ENCODE peak calls at places on chromosome 21, in five cellular contexts. One of them, this sample, is unnamed.

GRCh38 chr21:33078907-33079582 is 9.1 kb downstream of the OLIG1 start:
- DNase-seq in epithelial cell of esophagus: peak; percentile 82
- DNase-seq in AG09319: no peak
- DNase-seq in B cell: no peak
- DNase-seq in upper lobe of right lung: no peak
- DNase-seq in this sample: peak; percentile 87

GRCh38 chr21:22225299-22225698 is 1227.1 kb downstream of the NCAM2 start:
- DNase-seq in epithelial cell of esophagus: no peak
- DNase-seq in AG09319: no peak
- DNase-seq in B cell: no peak
- DNase-seq in upper lobe of right lung: no peak
- DNase-seq in this sample: no peak

GRCh38 chr21:34705032-34705431 is 36.2 kb downstream of the CLIC6 start:
- DNase-seq in epithelial cell of esophagus: peak; percentile 82
- DNase-seq in AG09319: no peak
- DNase-seq in B cell: no peak
- DNase-seq in upper lobe of right lung: no peak
- DNase-seq in this sample: no peak

GRCh38 chr21:35145626-35146236 is 96.6 kb upstream of the RUNX1 start:
- DNase-seq in epithelial cell of esophagus: peak; percentile 45
- DNase-seq in AG09319: no peak
- DNase-seq in B cell: no peak
- DNase-seq in upper lobe of right lung: no peak
- DNase-seq in this sample: no peak

GRCh38 chr21:42799516-42799915 is 79.8 kb downstream of the WDR4 start:
- DNase-seq in epithelial cell of esophagus: peak; percentile 92
- DNase-seq in AG09319: no peak
- DNase-seq in B cell: no peak
- DNase-seq in upper lobe of right lung: no peak
- DNase-seq in this sample: no peak

GRCh38 chr21:21019681-21020080 is 21.5 kb downstream of the NCAM2 start:
- DNase-seq in epithelial cell of esophagus: no peak
- DNase-seq in AG09319: no peak
- DNase-seq in B cell: no peak
- DNase-seq in upper lobe of right lung: no peak
- DNase-seq in this sample: no peak

GRCh38 chr21:42056996-42057689 is 14.0 kb upstream of the UMODL1 start:
- DNase-seq in epithelial cell of esophagus: peak; percentile 88
- DNase-seq in AG09319: peak; percentile 92
- DNase-seq in B cell: no peak
- DNase-seq in upper lobe of right lung: peak; percentile 82
- DNase-seq in this sample: no peak

GRCh38 chr21:37626320-37626719 is 259.7 kb downstream of the DYRK1A start:
- DNase-seq in epithelial cell of esophagus: no peak
- DNase-seq in AG09319: no peak
- DNase-seq in B cell: no peak
- DNase-seq in upper lobe of right lung: no peak
- DNase-seq in this sample: no peak

GRCh38 chr21:21828130-21828529 is 829.9 kb downstream of the NCAM2 start:
- DNase-seq in epithelial cell of esophagus: no peak
- DNase-seq in AG09319: no peak
- DNase-seq in B cell: no peak
- DNase-seq in upper lobe of right lung: no peak
- DNase-seq in this sample: no peak

GRCh38 chr21:41167348-41168342 is at the start of gene BACE2:
- DNase-seq in epithelial cell of esophagus: peak; percentile 88
- DNase-seq in AG09319: peak; percentile 52
- DNase-seq in B cell: peak; percentile 91
- DNase-seq in upper lobe of right lung: peak; percentile 90
- DNase-seq in this sample: peak; percentile 79

DNA sequence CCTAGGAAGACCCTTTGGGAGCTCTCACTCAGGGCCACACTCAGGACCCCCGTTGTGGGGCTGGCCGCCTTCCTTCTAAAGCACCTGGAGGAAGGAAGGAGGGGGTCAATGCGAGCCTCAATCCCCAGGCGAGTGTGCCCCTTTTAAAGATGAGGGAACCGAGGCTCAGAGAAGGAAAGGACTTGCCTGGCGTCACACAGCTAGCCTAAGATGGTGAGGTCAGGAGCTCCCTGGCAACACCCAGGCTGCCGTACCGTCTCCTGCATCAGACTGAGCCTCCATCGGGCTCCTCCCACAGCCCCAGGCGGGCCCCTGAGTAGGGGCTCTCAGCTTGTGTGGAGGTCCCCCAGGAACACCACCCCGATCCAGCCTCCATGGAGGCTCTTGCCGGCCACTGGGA is 574 bp upstream of the AIRE start:
- DNase-seq in epithelial cell of esophagus: no peak
- DNase-seq in AG09319: no peak
- DNase-seq in B cell: no peak
- DNase-seq in upper lobe of right lung: no peak
- DNase-seq in this sample: no peak
- TF ChIP-seq CTCF in epithelial cell of esophagus: no peak
- TF ChIP-seq CTCF in AG09319: no peak
- TF ChIP-seq CTCF in B cell: no peak
- TF ChIP-seq CTCF in upper lobe of right lung: no peak
- TF ChIP-seq CTCF in this sample: no peak

GRCh38 chr21:28590722-28591121 is 402.0 kb downstream of the LTN1 start:
- DNase-seq in epithelial cell of esophagus: no peak
- DNase-seq in AG09319: no peak
- DNase-seq in B cell: no peak
- DNase-seq in upper lobe of right lung: no peak
- DNase-seq in this sample: no peak
- TF ChIP-seq CTCF in epithelial cell of esophagus: no peak
- TF ChIP-seq CTCF in AG09319: no peak
- TF ChIP-seq CTCF in B cell: no peak
- TF ChIP-seq CTCF in upper lobe of right lung: no peak
- TF ChIP-seq CTCF in this sample: no peak

GRCh38 chr21:31731112-31731801 is 661 bp downstream of the SCAF4 start:
- DNase-seq in epithelial cell of esophagus: no peak
- DNase-seq in AG09319: no peak
- DNase-seq in B cell: peak; percentile 80
- DNase-seq in upper lobe of right lung: peak; percentile 79
- DNase-seq in this sample: peak; percentile 71
- TF ChIP-seq CTCF in epithelial cell of esophagus: no peak
- TF ChIP-seq CTCF in AG09319: peak; percentile 14
- TF ChIP-seq CTCF in B cell: peak; percentile 36
- TF ChIP-seq CTCF in upper lobe of right lung: peak; percentile 12
- TF ChIP-seq CTCF in this sample: peak; percentile 18

GRCh38 chr21:27462786-27463185 is 495.9 kb upstream of the ADAMTS5 start:
- DNase-seq in epithelial cell of esophagus: no peak
- DNase-seq in AG09319: no peak
- DNase-seq in B cell: no peak
- DNase-seq in upper lobe of right lung: no peak
- DNase-seq in this sample: no peak

GRCh38 chr21:27464643-27465042 is 497.8 kb upstream of the ADAMTS5 start:
- DNase-seq in epithelial cell of esophagus: peak; percentile 61
- DNase-seq in AG09319: no peak
- DNase-seq in B cell: no peak
- DNase-seq in upper lobe of right lung: no peak
- DNase-seq in this sample: no peak

GRCh38 chr21:27466175-27466574 is 499.3 kb upstream of the ADAMTS5 start:
- DNase-seq in epithelial cell of esophagus: no peak
- DNase-seq in AG09319: no peak
- DNase-seq in B cell: no peak
- DNase-seq in upper lobe of right lung: no peak
- DNase-seq in this sample: no peak
- TF ChIP-seq CTCF in epithelial cell of esophagus: peak; percentile 4
- TF ChIP-seq CTCF in AG09319: no peak
- TF ChIP-seq CTCF in B cell: no peak
- TF ChIP-seq CTCF in upper lobe of right lung: no peak
- TF ChIP-seq CTCF in this sample: no peak

DNA sequence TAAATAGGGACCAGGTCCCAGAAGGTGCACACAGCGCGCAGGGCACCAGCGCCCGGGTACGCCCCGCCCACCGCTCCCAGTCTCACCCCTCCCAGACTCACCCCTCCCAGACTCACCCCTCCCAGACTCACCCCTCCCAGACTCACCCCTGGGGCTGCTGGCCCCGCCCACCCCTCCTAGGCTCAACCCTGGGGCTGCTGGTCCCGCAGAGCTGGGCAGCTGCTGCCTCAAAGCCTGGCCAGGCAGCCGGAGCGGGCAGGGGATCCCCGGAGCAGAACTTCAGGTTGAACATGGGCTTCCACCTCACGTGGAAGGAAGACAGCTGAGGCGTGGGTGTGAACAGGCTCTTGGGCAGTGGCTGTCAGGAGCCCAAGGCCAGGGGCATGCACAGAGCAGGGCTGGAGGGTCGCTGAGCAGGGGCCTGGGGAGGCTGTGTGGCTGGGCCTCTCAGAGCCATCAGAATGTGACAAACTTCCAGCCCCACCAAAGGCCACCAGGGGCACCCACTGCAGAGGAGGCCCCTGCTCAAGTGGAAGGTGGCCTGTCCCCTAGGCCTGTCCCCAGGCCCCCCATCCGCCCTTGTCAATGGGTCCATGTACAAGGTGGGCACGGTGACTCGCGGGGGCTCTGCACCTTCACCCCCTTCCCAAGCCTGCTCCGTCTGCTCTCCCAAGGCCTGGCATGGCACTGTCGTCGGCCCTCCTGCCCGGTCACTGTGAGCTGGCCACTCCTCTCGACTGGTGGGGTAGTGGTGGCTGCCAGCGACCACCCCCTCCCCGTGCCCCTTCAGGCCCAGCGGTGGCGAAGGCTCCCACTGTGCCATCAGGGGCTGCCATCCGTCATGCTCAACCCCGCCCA is 20.4 kb upstream of the SUMO3 start:
- DNase-seq in epithelial cell of esophagus: no peak
- DNase-seq in AG09319: no peak
- DNase-seq in B cell: no peak
- DNase-seq in upper lobe of right lung: no peak
- DNase-seq in this sample: no peak
- TF ChIP-seq CTCF in epithelial cell of esophagus: no peak
- TF ChIP-seq CTCF in AG09319: no peak
- TF ChIP-seq CTCF in B cell: no peak
- TF ChIP-seq CTCF in upper lobe of right lung: no peak
- TF ChIP-seq CTCF in this sample: no peak

GRCh38 chr21:38696617-38697016 is 109.1 kb upstream of the ETS2 start:
- DNase-seq in epithelial cell of esophagus: no peak
- DNase-seq in AG09319: no peak
- DNase-seq in B cell: no peak
- DNase-seq in upper lobe of right lung: no peak
- DNase-seq in this sample: no peak

GRCh38 chr21:38702196-38702595 is 103.5 kb upstream of the ETS2 start:
- DNase-seq in epithelial cell of esophagus: no peak
- DNase-seq in AG09319: no peak
- DNase-seq in B cell: no peak
- DNase-seq in upper lobe of right lung: no peak
- DNase-seq in this sample: no peak

DNA sequence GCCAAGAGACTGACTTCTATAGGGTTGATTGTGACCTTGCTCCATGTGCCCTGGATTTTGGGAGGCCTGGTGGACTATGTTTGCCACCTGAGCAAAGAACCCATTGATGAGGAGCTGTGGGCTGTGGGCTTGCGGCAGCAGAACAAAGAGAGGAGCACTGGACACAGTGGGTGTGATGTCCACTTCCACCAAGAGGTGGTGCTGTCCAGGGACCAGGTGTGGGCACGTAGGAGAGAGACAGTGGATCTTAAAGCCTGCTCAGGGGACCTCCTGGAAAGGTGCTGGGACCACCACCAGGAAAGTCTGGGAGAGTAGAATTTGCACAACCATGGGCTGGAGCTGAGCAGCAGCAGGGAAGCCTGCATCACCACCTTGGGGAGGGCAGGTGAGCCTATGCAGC is 106.7 kb upstream of the ETS2 start:
- DNase-seq in epithelial cell of esophagus: no peak
- DNase-seq in AG09319: no peak
- DNase-seq in B cell: no peak
- DNase-seq in upper lobe of right lung: no peak
- DNase-seq in this sample: no peak
- TF ChIP-seq CTCF in epithelial cell of esophagus: no peak
- TF ChIP-seq CTCF in AG09319: peak; percentile 8
- TF ChIP-seq CTCF in B cell: no peak
- TF ChIP-seq CTCF in upper lobe of right lung: no peak
- TF ChIP-seq CTCF in this sample: no peak

GRCh38 chr21:38798081-38798480 is 7.6 kb upstream of the ETS2 start:
- DNase-seq in epithelial cell of esophagus: no peak
- DNase-seq in AG09319: no peak
- DNase-seq in B cell: no peak
- DNase-seq in upper lobe of right lung: no peak
- DNase-seq in this sample: no peak

GRCh38 chr21:38794978-38795377 is 10.8 kb upstream of the ETS2 start:
- DNase-seq in epithelial cell of esophagus: no peak
- DNase-seq in AG09319: no peak
- DNase-seq in B cell: no peak
- DNase-seq in upper lobe of right lung: no peak
- DNase-seq in this sample: no peak

GRCh38 chr21:38797470-38797869 is 8.3 kb upstream of the ETS2 start:
- DNase-seq in epithelial cell of esophagus: peak; percentile 74
- DNase-seq in AG09319: no peak
- DNase-seq in B cell: no peak
- DNase-seq in upper lobe of right lung: no peak
- DNase-seq in this sample: no peak

GRCh38 chr21:38795475-38795874 is 10.3 kb upstream of the ETS2 start:
- DNase-seq in epithelial cell of esophagus: no peak
- DNase-seq in AG09319: no peak
- DNase-seq in B cell: no peak
- DNase-seq in upper lobe of right lung: no peak
- DNase-seq in this sample: no peak

GRCh38 chr21:38796426-38796825 is 9.3 kb upstream of the ETS2 start:
- DNase-seq in epithelial cell of esophagus: peak; percentile 71
- DNase-seq in AG09319: no peak
- DNase-seq in B cell: no peak
- DNase-seq in upper lobe of right lung: no peak
- DNase-seq in this sample: no peak
- TF ChIP-seq CTCF in epithelial cell of esophagus: no peak
- TF ChIP-seq CTCF in AG09319: no peak
- TF ChIP-seq CTCF in B cell: no peak
- TF ChIP-seq CTCF in upper lobe of right lung: no peak
- TF ChIP-seq CTCF in this sample: no peak

GRCh38 chr21:17554619-17555472 is 42.0 kb downstream of the CXADR start:
- DNase-seq in epithelial cell of esophagus: peak; percentile 14
- DNase-seq in AG09319: no peak
- DNase-seq in B cell: no peak
- DNase-seq in upper lobe of right lung: no peak
- DNase-seq in this sample: no peak
- TF ChIP-seq CTCF in epithelial cell of esophagus: peak; percentile 40
- TF ChIP-seq CTCF in AG09319: peak; percentile 49
- TF ChIP-seq CTCF in B cell: no peak
- TF ChIP-seq CTCF in upper lobe of right lung: peak; percentile 36
- TF ChIP-seq CTCF in this sample: peak; percentile 25

This sample was measured in GM13976.